ENCODE peak calls at places on chromosome 9, in seven cellular contexts. B, Y, R, J, N, O and K are unnamed samples.

GRCh38 chr9:107488400-107489143 is 997 bp downstream of the KLF4 start:
- DNase-seq in B (peak), Y (peak), R (peak), J (peak), N (peak), O (peak), K (no peak)

GRCh38 chr9:107249131-107249533 is 33.9 kb upstream of the RAD23B start:
- DNase-seq in B (no peak), Y (peak), R (peak), J (no peak), N (no peak), O (no peak), K (no peak)

GRCh38 chr9:94933429-94933828 is 206.9 kb downstream of the AOPEP start:
- DNase-seq in B (peak), Y (no peak), R (no peak), J (no peak), N (no peak), O (no peak), K (no peak)

GRCh38 chr9:134930404-134930803 is 12.7 kb upstream of the FCN1 start:
- DNase-seq in B (no peak), Y (no peak), R (no peak), J (no peak), N (no peak), O (no peak), K (no peak)

GRCh38 chr9:135075234-135076142 is 12.0 kb upstream of the OLFM1 start:
- DNase-seq in B (no peak), Y (no peak), R (peak), J (peak), N (peak), O (peak), K (no peak)

GRCh38 chr9:115008536-115008935 is 78.1 kb upstream of the TNFSF8 start:
- DNase-seq in B (peak), Y (peak), R (no peak), J (no peak), N (peak), O (peak), K (peak)

GRCh38 chr9:120935383-120935857 is 8.8 kb upstream of the TRAF1 start:
- DNase-seq in B (peak), Y (peak), R (no peak), J (peak), N (peak), O (no peak), K (peak)

GRCh38 chr9:82651474-82651873 is 411.5 kb downstream of the RASEF start:
- DNase-seq in B (no peak), Y (no peak), R (peak), J (no peak), N (no peak), O (no peak), K (no peak)

GRCh38 chr9:84375954-84376353 is 35.4 kb upstream of the SLC28A3 start:
- DNase-seq in B (no peak), Y (no peak), R (no peak), J (no peak), N (no peak), O (no peak), K (no peak)

GRCh38 chr9:123656565-123656964 is 273.4 kb downstream of the DENND1A start:
- DNase-seq in B (no peak), Y (no peak), R (no peak), J (no peak), N (no peak), O (no peak), K (no peak)

GRCh38 chr9:20271107-20271506 is 351.2 kb downstream of the MLLT3 start:
- DNase-seq in B (no peak), Y (no peak), R (no peak), J (no peak), N (no peak), O (no peak), K (no peak)

GRCh38 chr9:3285365-3286161 is 240.2 kb downstream of the RFX3 start:
- DNase-seq in B (no peak), Y (no peak), R (no peak), J (no peak), N (no peak), O (no peak), K (peak)